ENCODE peak calls at places on chromosomes 11 and 22, in nine cellular contexts. G, V, M, K, B, Y, D, J and C are unnamed samples.

GRCh38 chr11:44943118-44943517 is 7.6 kb downstream of the TP53I11 start:
- DNase-seq in G (no peak), V (no peak), Y (peak), K (no peak), J (no peak), B (no peak), M (peak), D (no peak), C (no peak)

GRCh38 chr22:17753401-17753989 is 20.8 kb downstream of the BID start:
- DNase-seq in V (no peak), D (no peak), J (no peak), Y (no peak), G (no peak), K (no peak), M (no peak), B (no peak), C (no peak)

GRCh38 chr22:50425179-50425916 is 49.5 kb downstream of the SBF1 start:
- DNase-seq in K (no peak), J (no peak), G (no peak), D (no peak), Y (no peak), V (no peak), M (no peak), B (no peak), C (peak)

GRCh38 chr22:48884292-48884691 is 943.4 kb downstream of the BRD1 start:
- DNase-seq in G (no peak), D (no peak), Y (no peak), J (peak), B (no peak), M (peak), V (no peak), K (no peak), C (no peak)

GRCh38 chr11:60657880-60658279 is 41.5 kb upstream of the MS4A8 start:
- DNase-seq in K (no peak), V (no peak), Y (peak), B (no peak), M (no peak), J (no peak), D (no peak), G (peak), C (no peak)

GRCh38 chr22:45919504-45920286 is 57.3 kb downstream of the WNT7B start:
- DNase-seq in D (no peak), K (no peak), B (no peak), M (no peak), Y (no peak), J (no peak), G (no peak), V (no peak), C (no peak)

GRCh38 chr11:125101596-125101995 is 9.8 kb downstream of the TMEM218 start:
- DNase-seq in J (no peak), Y (no peak), G (no peak), B (no peak), M (no peak), V (no peak), K (no peak), D (no peak), C (no peak)

GRCh38 chr11:16335236-16335962 is 20.9 kb downstream of the SOX6 start:
- DNase-seq in G (no peak), V (no peak), D (no peak), K (no peak), M (no peak), J (no peak), Y (no peak), B (no peak), C (no peak)

GRCh38 chr22:31575190-31575589 is 78.9 kb downstream of the SFI1 start:
- DNase-seq in M (no peak), K (no peak), B (no peak), V (no peak), Y (no peak), D (no peak), J (no peak), G (no peak), C (no peak)

GRCh38 chr11:2741377-2742131 is 41.8 kb upstream of the KCNQ1OT1 start:
- DNase-seq in B (peak), D (no peak), K (no peak), V (no peak), G (no peak), M (no peak), Y (no peak), J (peak), C (peak)

GRCh38 chr11:2257023-2257700 is 13.2 kb downstream of the ASCL2 start:
- DNase-seq in K (no peak), M (no peak), J (no peak), V (no peak), Y (no peak), B (no peak), D (no peak), G (no peak), C (no peak)

GRCh38 chr11:97683733-97684132 is 1293.9 kb downstream of the JRKL start:
- DNase-seq in V (no peak), D (no peak), K (no peak), Y (no peak), M (no peak), J (no peak), B (no peak), G (no peak), C (no peak)